ENCODE peak calls at places on chromosomes 1 and 21, in ten cellular contexts. M is ovary, B is upper lobe of left lung, E is SK-N-SH, Z is esophagus muscularis mucosa, L is A549, P is tibial nerve, V is transverse colon, N is sigmoid colon, Y is H1. R is an unnamed sample.

GRCh38 chr1:21246905-21247642 is 43.2 kb downstream of the ECE1 start:
- DNase-seq in M (no peak), B (no peak), E (no peak), Z (no peak), L (no peak), P (no peak), V (no peak), N (no peak), Y (no peak), R (no peak)

GRCh38 chr1:201882665-201883132 is 6.0 kb upstream of the SHISA4 start:
- DNase-seq in M (no peak), B (no peak), E (no peak), Z (no peak), L (no peak), P (no peak), V (no peak), N (no peak), Y (no peak), R (no peak)

GRCh38 chr1:86522230-86522629 is 24.6 kb upstream of the CLCA4 start:
- DNase-seq in M (no peak), B (no peak), E (no peak), Z (no peak), L (no peak), P (no peak), V (no peak), N (no peak), Y (no peak), R (no peak)

GRCh38 chr1:206460846-206461426 is 9.3 kb upstream of the IKBKE start:
- DNase-seq in M (no peak), B (no peak), E (no peak), Z (no peak), L (no peak), P (peak; percentile 31), V (no peak), N (no peak), Y (no peak), R (no peak)

GRCh38 chr1:235873045-235873444 is 6.3 kb upstream of the LYST start:
- DNase-seq in M (no peak), B (no peak), E (no peak), Z (no peak), L (no peak), P (no peak), V (no peak), N (no peak), Y (no peak), R (no peak)

GRCh38 chr1:12549460-12550349 is 68.3 kb downstream of the DHRS3 start:
- DNase-seq in M (peak; percentile 87), B (peak; percentile 74), E (no peak), Z (peak; percentile 96), L (peak; percentile 80), P (peak; percentile 93), V (peak; percentile 73), N (peak; percentile 92), Y (no peak), R (peak; percentile 75)

GRCh38 chr1:55195523-55196233 is 19.5 kb downstream of the USP24 start:
- DNase-seq in M (no peak), B (no peak), E (no peak), Z (no peak), L (no peak), P (no peak), V (no peak), N (no peak), Y (no peak), R (no peak)

GRCh38 chr1:219544163-219544846 is 68.6 kb downstream of the ZC3H11B start:
- DNase-seq in M (no peak), B (no peak), E (no peak), Z (no peak), L (no peak), P (no peak), V (no peak), N (no peak), Y (no peak), R (no peak)

GRCh38 chr1:6007318-6008083 is 15.3 kb upstream of the NPHP4 start:
- DNase-seq in M (no peak), B (no peak), E (no peak), Z (no peak), L (no peak), P (no peak), V (no peak), N (no peak), Y (no peak), R (no peak)

GRCh38 chr21:16842716-16843115 is 670.1 kb upstream of the CXADR start:
- DNase-seq in M (no peak), B (no peak), E (no peak), Z (no peak), L (no peak), P (no peak), V (no peak), N (no peak), Y (no peak), R (no peak)

GRCh38 chr1:162587347-162587746 is 25.8 kb downstream of the UAP1 start:
- DNase-seq in M (no peak), B (no peak), E (no peak), Z (no peak), L (no peak), P (no peak), V (no peak), N (no peak), Y (no peak), R (peak; percentile 64)

GRCh38 chr1:92096317-92096716 is 16.2 kb downstream of the BTBD8 start:
- DNase-seq in M (no peak), B (no peak), E (no peak), Z (no peak), L (no peak), P (no peak), V (no peak), N (no peak), Y (no peak), R (no peak)

GRCh38 chr21:22691643-22692042 is 1693.4 kb downstream of the NCAM2 start:
- DNase-seq in M (no peak), B (no peak), E (no peak), Z (no peak), L (no peak), P (no peak), V (no peak), N (no peak), Y (no peak), R (no peak)

GRCh38 chr1:34977858-34978257 is 7.3 kb downstream of the TMEM35B start:
- DNase-seq in M (no peak), B (no peak), E (peak; percentile 46), Z (no peak), L (no peak), P (no peak), V (no peak), N (no peak), Y (no peak), R (no peak)
- H3K4me1 ChIP-seq in M (peaks cover 2% of the 10 kb centered on the region), B (peaks cover 3% of the 10 kb centered on the region), E (no peaks in the 10 kb centered on the region), Z (peaks cover 4% of the 10 kb centered on the region), L (no peaks in the 10 kb centered on the region), P (no peaks in the 10 kb centered on the region), V (no peaks in the 10 kb centered on the region), N (no peaks in the 10 kb centered on the region), Y (no peaks in the 10 kb centered on the region), R (no peaks in the 10 kb centered on the region)

GRCh38 chr1:114152211-114153050 is 1.2 kb downstream of the SYT6 start:
- DNase-seq in M (peak; percentile 65), B (peak; percentile 91), E (peak; percentile 87), Z (no peak), L (peak; percentile 41), P (no peak), V (peak; percentile 27), N (peak; percentile 75), Y (peak; percentile 71), R (peak; percentile 37)
- TF ChIP-seq EP300 in M (no peak), B (no peak), E (no peak), Z (no peak), L (no peak), P (no peak), V (no peak), N (no peak), Y (no peak), R (no peak)

GRCh38 chr1:226886142-226886901 is 15.9 kb downstream of the PSEN2 start:
- DNase-seq in M (no peak), B (no peak), E (no peak), Z (no peak), L (no peak), P (no peak), V (no peak), N (no peak), Y (no peak), R (no peak)

GRCh38 chr1:226887006-226887405 is 16.6 kb downstream of the PSEN2 start:
- DNase-seq in M (no peak), B (peak; percentile 41), E (no peak), Z (no peak), L (no peak), P (no peak), V (no peak), N (no peak), Y (no peak), R (no peak)

GRCh38 chr1:226883630-226884029 is 13.2 kb downstream of the PSEN2 start:
- DNase-seq in M (no peak), B (peak; percentile 46), E (no peak), Z (no peak), L (no peak), P (no peak), V (no peak), N (no peak), Y (no peak), R (no peak)

GRCh38 chr1:226884116-226884515 is 13.7 kb downstream of the PSEN2 start:
- DNase-seq in M (no peak), B (no peak), E (no peak), Z (no peak), L (no peak), P (no peak), V (no peak), N (no peak), Y (no peak), R (no peak)

DNA sequence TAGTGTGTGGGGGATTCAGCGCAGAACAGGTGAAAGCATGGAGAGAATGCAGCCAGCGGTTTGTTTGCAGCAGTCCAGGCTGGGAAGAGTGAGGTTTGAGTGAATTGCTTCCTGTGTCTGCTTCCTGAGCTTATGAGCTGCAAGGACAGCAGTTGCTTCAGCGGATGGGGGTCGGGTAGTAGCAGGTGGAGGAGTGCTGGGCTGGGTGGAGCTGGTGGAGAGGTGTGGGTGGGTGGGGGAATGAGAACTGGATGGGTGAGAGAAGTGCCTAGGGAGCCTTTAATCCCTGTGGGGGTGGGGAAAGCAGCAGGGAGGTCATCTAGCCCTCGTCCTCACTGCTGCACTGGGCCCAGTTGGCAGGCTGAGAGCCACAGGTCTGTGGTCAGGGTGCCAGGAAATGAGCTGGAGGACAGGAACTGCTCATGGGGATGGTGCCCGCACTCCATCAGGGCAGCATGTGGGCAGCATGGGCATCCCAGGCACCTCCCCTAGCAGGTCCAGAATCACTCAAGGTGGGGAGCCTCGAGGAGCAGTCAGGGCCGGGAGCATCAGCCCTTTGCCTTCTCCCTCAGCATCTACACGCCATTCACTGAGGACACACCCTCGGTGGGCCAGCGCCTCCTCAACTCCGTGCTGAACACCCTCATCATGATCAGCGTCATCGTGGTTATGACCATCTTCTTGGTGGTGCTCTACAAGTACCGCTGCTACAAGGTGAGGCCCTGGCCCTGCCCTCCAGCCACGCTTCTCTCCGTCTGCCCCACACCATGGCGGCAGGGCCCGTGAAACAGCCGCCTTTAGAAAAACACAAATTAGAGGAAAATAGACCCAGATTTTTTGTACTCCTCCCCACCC is 14.8 kb downstream of the PSEN2 start:
- DNase-seq in M (no peak), B (peak; percentile 37), E (no peak), Z (no peak), L (no peak), P (no peak), V (no peak), N (no peak), Y (no peak), R (no peak)
- H3K4me1 ChIP-seq in M (peaks cover 6% of the 10 kb centered on the region), B (peaks cover 30% of the 10 kb centered on the region), E (no peaks in the 10 kb centered on the region), Z (peaks cover 35% of the 10 kb centered on the region), L (peaks cover 5% of the 10 kb centered on the region), P (no peaks in the 10 kb centered on the region), V (peaks cover 5% of the 10 kb centered on the region), N (no peaks in the 10 kb centered on the region), Y (no peaks in the 10 kb centered on the region), R (peaks cover 39% of the 10 kb centered on the region)

GRCh38 chr21:44598031-44598430 is 2.4 kb upstream of the KRTAP10-7 start:
- DNase-seq in M (no peak), B (no peak), E (no peak), Z (no peak), L (no peak), P (no peak), V (no peak), N (no peak), Y (peak; percentile 47), R (no peak)
- TF ChIP-seq EP300 in M (no peak), B (no peak), E (no peak), Z (no peak), L (no peak), P (no peak), V (no peak), N (no peak), Y (no peak), R (no peak)

R was measured in stomach.